ENCODE peak calls at places on chromosomes 4 and X, in five cellular contexts. M, G, A, N and R are unnamed samples.

GRCh38 chr4:93394488-93395185 is 433.9 kb upstream of the ATOH1 start:
- DNase-seq in N (no peak), A (no peak), M (no peak), G (no peak), R (no peak)

GRCh38 chrX:9638871-9639270 is 126.8 kb downstream of the GPR143 start:
- DNase-seq in G (no peak), N (no peak), A (no peak), M (no peak), R (no peak)

GRCh38 chr4:14742054-14742453 is 260.2 kb upstream of the CPEB2 start:
- DNase-seq in A (no peak), M (no peak), G (no peak), N (no peak), R (no peak)

GRCh38 chr4:110653602-110654253 is 30.9 kb upstream of the PITX2 start:
- DNase-seq in M (no peak), G (no peak), A (no peak), N (no peak), R (no peak)

GRCh38 chrX:154797006-154797405 is 8.3 kb downstream of the MPP1 start:
- DNase-seq in M (no peak), G (no peak), A (no peak), N (no peak), R (no peak)

GRCh38 chr4:121454251-121454979 is 73.6 kb upstream of the QRFPR start:
- DNase-seq in G (no peak), A (no peak), M (no peak), N (no peak), R (no peak)

GRCh38 chrX:70970482-70970999 is 39.6 kb upstream of the SLC7A3 start:
- DNase-seq in N (no peak), G (no peak), A (no peak), M (no peak), R (peak; percentile 12)

GRCh38 chr4:3405176-3405575 is 36.6 kb upstream of the HGFAC start:
- DNase-seq in M (no peak), A (no peak), G (no peak), N (no peak), R (no peak)

GRCh38 chr4:185995665-185996064 is 73.3 kb upstream of the TLR3 start:
- DNase-seq in G (no peak), M (no peak), A (no peak), N (no peak), R (no peak)

GRCh38 chr4:176048631-176049030 is 17.0 kb upstream of the WDR17 start:
- DNase-seq in G (no peak), N (no peak), A (no peak), M (no peak), R (no peak)